ENCODE peak calls at places on chromosomes 11 and 22, in seven cellular contexts. U, K, W, H, F, G and Q are unnamed samples.

GRCh38 chr22:47123006-47123826 is 360.8 kb downstream of the TBC1D22A start:
- DNase-seq in K (no peak), U (no peak), G (no peak), H (no peak), F (no peak), W (no peak), Q (no peak)

GRCh38 chr11:112289588-112290461 is 29.2 kb upstream of the PLET1 start:
- DNase-seq in W (peak; percentile 21), G (peak; percentile 97), K (peak; percentile 35), U (peak; percentile 46), F (peak; percentile 92), H (no peak), Q (no peak)

GRCh38 chr11:115659061-115659963 is 155.1 kb upstream of the CADM1 start:
- DNase-seq in G (peak; percentile 83), U (no peak), W (no peak), F (no peak), K (peak; percentile 41), H (no peak), Q (no peak)

GRCh38 chr11:100719809-100720221 is 32.7 kb downstream of the ARHGAP42 start:
- DNase-seq in G (no peak), W (no peak), F (no peak), K (peak; percentile 79), U (peak; percentile 72), H (no peak), Q (peak; percentile 63)

GRCh38 chr11:127098684-127099083 is 98.1 kb upstream of the KIRREL3 start:
- DNase-seq in U (no peak), W (no peak), H (no peak), G (no peak), K (no peak), F (no peak), Q (no peak)

GRCh38 chr22:18033204-18033998 is 9.0 kb upstream of the MICAL3 start:
- DNase-seq in F (no peak), H (no peak), U (no peak), K (peak; percentile 41), W (no peak), G (no peak), Q (no peak)

GRCh38 chr11:43765194-43765593 is 84.7 kb downstream of the HSD17B12 start:
- DNase-seq in H (no peak), U (no peak), F (no peak), K (no peak), W (no peak), G (no peak), Q (no peak)

GRCh38 chr22:45320326-45320976 is 10.7 kb downstream of the FAM118A start:
- DNase-seq in H (no peak), F (no peak), U (no peak), G (no peak), K (peak; percentile 75), W (no peak), Q (no peak)

GRCh38 chr22:44191036-44191454 is 10.3 kb downstream of the PARVG start:
- DNase-seq in H (no peak), U (no peak), F (no peak), K (no peak), W (no peak), G (no peak), Q (no peak)

GRCh38 chr11:78567209-78567608 is 7.5 kb downstream of the NARS2 start:
- DNase-seq in H (no peak), K (peak; percentile 53), F (no peak), W (no peak), U (no peak), G (no peak), Q (no peak)

GRCh38 chr22:20224917-20225692 is 43.0 kb downstream of the RTN4R start:
- DNase-seq in H (no peak), G (no peak), U (no peak), K (no peak), W (no peak), F (no peak), Q (no peak)

GRCh38 chr11:5280582-5281102 is 10.9 kb upstream of the HBE1 start:
- DNase-seq in G (no peak), W (peak; percentile 44), K (peak; percentile 100), H (no peak), U (peak; percentile 98), F (peak; percentile 92), Q (peak; percentile 97)

GRCh38 chr11:17918049-17918605 is 94.7 kb downstream of the SERGEF start:
- DNase-seq in U (no peak), G (no peak), F (no peak), H (no peak), W (no peak), K (no peak), Q (no peak)

GRCh38 chr11:86211619-86212018 is 32.9 kb upstream of the EED start:
- DNase-seq in F (no peak), H (no peak), K (no peak), W (no peak), G (no peak), U (no peak), Q (no peak)

GRCh38 chr11:110428956-110429613 is 663 bp upstream of the FDX1 start:
- DNase-seq in W (no peak), G (no peak), U (no peak), K (no peak), F (no peak), H (no peak), Q (no peak)

DNA sequence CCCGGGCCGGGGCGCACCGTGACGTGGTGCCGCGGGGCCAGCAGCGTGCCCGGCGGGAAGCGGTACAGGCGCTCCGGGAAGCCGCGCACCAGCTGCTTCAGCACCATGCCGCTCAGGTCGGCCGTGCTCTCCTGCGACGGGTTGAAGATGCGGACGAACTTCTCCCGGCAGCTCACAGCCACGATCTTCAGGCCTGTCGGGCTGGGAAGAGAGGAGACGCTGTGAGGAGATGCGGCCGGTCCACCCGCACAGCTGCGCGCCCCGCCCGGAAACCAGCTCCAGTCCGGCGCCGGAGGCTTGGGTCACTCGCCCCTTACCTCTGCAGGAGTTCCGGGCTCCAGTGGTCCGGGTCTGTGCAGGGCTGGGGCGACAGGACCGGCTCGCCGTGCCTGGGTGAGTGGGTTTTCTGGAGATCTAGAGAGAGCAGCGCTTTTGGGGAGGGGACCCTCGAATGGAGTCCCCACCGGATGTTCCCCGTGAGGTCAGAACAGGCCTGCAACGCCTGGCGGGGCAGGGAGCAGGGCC is 4.3 kb downstream of the LMNTD2 start:
- DNase-seq in U (no peak), G (no peak), H (no peak), W (no peak), K (no peak), F (no peak), Q (no peak)
- H3K27ac ChIP-seq in U (no peak overlapping the region), G (no peak overlapping the region), H (no peak overlapping the region), W (no peak overlapping the region), K (no peak overlapping the region), F (no peak overlapping the region), Q (no peak overlapping the region)

GRCh38 chr11:23554002-23554401 is 693.7 kb upstream of the CCDC179 start:
- DNase-seq in W (peak; percentile 2), G (no peak), U (peak; percentile 2), H (no peak), F (no peak), K (no peak), Q (no peak)
- TF ChIP-seq RAD21 in W (no peak), G (no peak), U (no peak), H (peak; percentile 18), F (no peak), K (no peak), Q (no peak)

GRCh38 chr11:63783925-63784592 is 15.5 kb upstream of the ZFTA start:
- DNase-seq in G (peak; percentile 39), F (no peak), W (peak; percentile 51), K (no peak), H (no peak), U (no peak), Q (no peak)
- H3K27ac ChIP-seq in G (no peak overlapping the region), F (no peak overlapping the region), W (peak overlapping the region; percentile 87), K (no peak overlapping the region), H (peak overlapping the region; percentile 6), U (no peak overlapping the region), Q (no peak overlapping the region)

GRCh38 chr11:11668781-11669180 is 47.0 kb upstream of the GALNT18 start:
- DNase-seq in U (no peak), H (no peak), K (no peak), G (no peak), W (no peak), F (no peak), Q (no peak)

GRCh38 chr11:11667056-11667455 is 45.3 kb upstream of the GALNT18 start:
- DNase-seq in H (no peak), G (no peak), F (no peak), K (no peak), U (peak; percentile 20), W (no peak), Q (no peak)

GRCh38 chr11:11669447-11669846 is 47.6 kb upstream of the GALNT18 start:
- DNase-seq in U (no peak), G (no peak), F (no peak), K (no peak), W (no peak), H (no peak), Q (no peak)

GRCh38 chr11:11670582-11670981 is 48.8 kb upstream of the GALNT18 start:
- DNase-seq in K (no peak), G (no peak), W (no peak), U (no peak), H (no peak), F (no peak), Q (no peak)

DNA sequence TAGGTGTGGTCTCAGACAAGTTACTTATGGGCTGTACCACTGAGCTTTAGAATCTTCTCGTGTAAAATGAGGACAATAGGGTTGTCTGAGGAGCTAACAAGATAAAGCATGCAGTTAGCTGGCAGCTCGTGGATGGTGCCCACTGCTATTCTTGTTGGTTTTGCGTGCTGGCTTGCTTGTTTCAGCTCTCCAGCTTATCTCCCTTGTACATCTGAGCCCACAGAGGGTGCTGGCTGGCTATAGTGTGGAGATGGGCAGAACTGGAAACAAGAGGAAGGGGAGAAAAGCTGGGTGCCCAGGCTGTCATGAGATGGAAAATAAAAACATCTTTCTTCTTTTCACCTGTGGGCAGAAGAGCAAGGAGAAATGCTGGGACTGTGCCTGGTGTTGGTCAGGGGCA is 46.5 kb upstream of the GALNT18 start:
- DNase-seq in G (peak; percentile 13), U (no peak), H (no peak), W (no peak), F (no peak), K (no peak), Q (no peak)
- TF ChIP-seq RAD21 in G (no peak), U (no peak), H (no peak), W (no peak), F (no peak), K (no peak), Q (no peak)